ENCODE peak calls at places on chromosomes 13 and 19, in nine cellular contexts. One of them, this sample, is unnamed.
A peak's percentile ranks its signal among the peaks of the same experiment; 100 is the strongest.

GRCh38 chr13:113458218-113459065 is 5.2 kb upstream of the ADPRHL1 start:
- DNase-seq in small intestine: no peak
- DNase-seq in lung: no peak
- DNase-seq in mesendoderm: peak; percentile 76
- DNase-seq in SK-N-MC: peak; percentile 26
- DNase-seq in left ventricle myocardium inferior: no peak
- DNase-seq in lower lobe of right lung: no peak
- DNase-seq in body of pancreas: no peak
- DNase-seq in tibial nerve: no peak
- DNase-seq in this sample: no peak

GRCh38 chr13:107296804-107297203 is 728.9 kb upstream of the ARGLU1 start:
- DNase-seq in small intestine: no peak
- DNase-seq in lung: no peak
- DNase-seq in mesendoderm: no peak
- DNase-seq in SK-N-MC: no peak
- DNase-seq in left ventricle myocardium inferior: no peak
- DNase-seq in lower lobe of right lung: no peak
- DNase-seq in body of pancreas: no peak
- DNase-seq in tibial nerve: no peak
- DNase-seq in this sample: no peak

GRCh38 chr13:46022476-46022875 is 30.1 kb downstream of the ZC3H13 start:
- DNase-seq in small intestine: no peak
- DNase-seq in lung: no peak
- DNase-seq in mesendoderm: no peak
- DNase-seq in SK-N-MC: no peak
- DNase-seq in left ventricle myocardium inferior: no peak
- DNase-seq in lower lobe of right lung: no peak
- DNase-seq in body of pancreas: no peak
- DNase-seq in tibial nerve: no peak
- DNase-seq in this sample: no peak

GRCh38 chr13:102141625-102142472 is 260.0 kb downstream of the FGF14 start:
- DNase-seq in small intestine: no peak
- DNase-seq in lung: no peak
- DNase-seq in mesendoderm: peak; percentile 8
- DNase-seq in SK-N-MC: peak; percentile 32
- DNase-seq in left ventricle myocardium inferior: no peak
- DNase-seq in lower lobe of right lung: no peak
- DNase-seq in body of pancreas: no peak
- DNase-seq in tibial nerve: no peak
- DNase-seq in this sample: no peak

GRCh38 chr19:29704562-29705558 is 10.2 kb downstream of the C19orf12 start:
- DNase-seq in small intestine: no peak
- DNase-seq in lung: no peak
- DNase-seq in mesendoderm: no peak
- DNase-seq in SK-N-MC: no peak
- DNase-seq in left ventricle myocardium inferior: no peak
- DNase-seq in lower lobe of right lung: no peak
- DNase-seq in body of pancreas: no peak
- DNase-seq in tibial nerve: no peak
- DNase-seq in this sample: no peak

GRCh38 chr13:31793246-31793645 is 53.9 kb downstream of the RXFP2 start:
- DNase-seq in small intestine: peak; percentile 15
- DNase-seq in lung: no peak
- DNase-seq in mesendoderm: no peak
- DNase-seq in SK-N-MC: no peak
- DNase-seq in left ventricle myocardium inferior: no peak
- DNase-seq in lower lobe of right lung: no peak
- DNase-seq in body of pancreas: no peak
- DNase-seq in tibial nerve: no peak
- DNase-seq in this sample: no peak

GRCh38 chr19:33304760-33305647 is 2.7 kb upstream of the CEBPA start:
- DNase-seq in small intestine: peak; percentile 98
- DNase-seq in lung: peak; percentile 79
- DNase-seq in mesendoderm: peak; percentile 72
- DNase-seq in SK-N-MC: no peak
- DNase-seq in left ventricle myocardium inferior: no peak
- DNase-seq in lower lobe of right lung: peak; percentile 79
- DNase-seq in body of pancreas: peak; percentile 42
- DNase-seq in tibial nerve: no peak
- DNase-seq in this sample: peak; percentile 55

GRCh38 chr19:30406220-30406944 is 34.2 kb downstream of the ZNF536 start:
- DNase-seq in small intestine: peak; percentile 9
- DNase-seq in lung: no peak
- DNase-seq in mesendoderm: peak; percentile 44
- DNase-seq in SK-N-MC: no peak
- DNase-seq in left ventricle myocardium inferior: peak; percentile 28
- DNase-seq in lower lobe of right lung: no peak
- DNase-seq in body of pancreas: no peak
- DNase-seq in tibial nerve: no peak
- DNase-seq in this sample: no peak

DNA sequence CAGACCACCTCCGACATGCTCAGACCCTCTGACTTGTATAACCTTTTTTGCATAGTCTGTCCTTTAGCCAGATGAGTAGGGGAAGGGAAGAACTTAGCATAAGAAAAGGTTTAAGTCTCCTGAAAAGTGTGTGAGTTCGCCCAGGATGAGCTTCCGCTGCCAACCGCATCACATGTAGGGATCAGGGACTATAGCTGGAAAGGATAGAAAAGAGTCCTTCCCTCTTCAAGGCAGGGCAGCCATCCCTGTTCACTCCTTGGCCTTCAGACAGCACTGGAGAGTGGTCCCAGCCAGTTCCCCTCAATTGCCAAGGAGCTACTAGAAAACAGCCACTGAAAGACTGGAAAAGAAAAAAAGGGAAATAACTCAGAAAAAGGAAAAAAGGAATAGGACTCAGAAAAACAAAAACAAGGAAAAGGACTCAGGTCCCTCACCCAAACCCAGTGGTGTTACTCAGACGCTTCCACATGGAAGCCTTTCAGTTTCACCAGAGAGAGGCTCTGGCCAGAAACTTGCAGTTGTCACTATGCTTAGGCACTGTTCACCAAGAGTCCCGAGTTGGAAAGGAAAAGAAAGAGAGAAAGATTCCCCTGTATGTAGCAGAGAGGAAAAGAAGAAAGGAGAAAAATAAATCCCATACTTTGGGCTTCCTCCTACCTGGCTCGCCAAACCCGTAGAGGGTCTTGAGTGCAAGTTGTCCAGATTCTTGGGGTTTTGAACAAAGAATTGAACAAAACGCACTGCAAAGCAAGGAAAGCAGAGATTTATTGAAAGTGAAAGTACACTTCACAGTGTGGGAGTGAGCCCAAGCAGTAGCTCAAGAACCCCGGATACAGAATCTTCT is 5.6 kb upstream of the TM9SF2 start:
- DNase-seq in small intestine: peak; percentile 58
- DNase-seq in lung: no peak
- DNase-seq in mesendoderm: no peak
- DNase-seq in SK-N-MC: no peak
- DNase-seq in left ventricle myocardium inferior: no peak
- DNase-seq in lower lobe of right lung: no peak
- DNase-seq in body of pancreas: no peak
- DNase-seq in tibial nerve: no peak
- DNase-seq in this sample: no peak
- H3K4me3 ChIP-seq in small intestine: no peak overlapping the region
- H3K4me3 ChIP-seq in lung: no peak overlapping the region
- H3K4me3 ChIP-seq in mesendoderm: no peak overlapping the region
- H3K4me3 ChIP-seq in SK-N-MC: peak overlapping the region; percentile 48
- H3K4me3 ChIP-seq in left ventricle myocardium inferior: peak overlapping the region; percentile 59
- H3K4me3 ChIP-seq in lower lobe of right lung: peak overlapping the region; percentile 51
- H3K4me3 ChIP-seq in body of pancreas: no peak overlapping the region
- H3K4me3 ChIP-seq in tibial nerve: peak overlapping the region; percentile 47
- H3K4me3 ChIP-seq in this sample: peak overlapping the region; percentile 57

GRCh38 chr19:40799558-40800338 is 757 bp downstream of the EGLN2 start:
- DNase-seq in small intestine: no peak
- DNase-seq in lung: peak; percentile 63
- DNase-seq in mesendoderm: peak; percentile 52
- DNase-seq in SK-N-MC: no peak
- DNase-seq in left ventricle myocardium inferior: peak; percentile 70
- DNase-seq in lower lobe of right lung: peak; percentile 78
- DNase-seq in body of pancreas: peak; percentile 43
- DNase-seq in tibial nerve: no peak
- DNase-seq in this sample: no peak

GRCh38 chr19:40800997-40801377 is 2.0 kb downstream of the EGLN2 start:
- DNase-seq in small intestine: no peak
- DNase-seq in lung: no peak
- DNase-seq in mesendoderm: no peak
- DNase-seq in SK-N-MC: no peak
- DNase-seq in left ventricle myocardium inferior: no peak
- DNase-seq in lower lobe of right lung: no peak
- DNase-seq in body of pancreas: peak; percentile 24
- DNase-seq in tibial nerve: no peak
- DNase-seq in this sample: no peak

GRCh38 chr19:40801449-40802299 is 2.7 kb downstream of the EGLN2 start:
- DNase-seq in small intestine: no peak
- DNase-seq in lung: peak; percentile 57
- DNase-seq in mesendoderm: no peak
- DNase-seq in SK-N-MC: no peak
- DNase-seq in left ventricle myocardium inferior: no peak
- DNase-seq in lower lobe of right lung: no peak
- DNase-seq in body of pancreas: no peak
- DNase-seq in tibial nerve: no peak
- DNase-seq in this sample: no peak

GRCh38 chr19:40798997-40799557 is at the start of gene EGLN2:
- DNase-seq in small intestine: no peak
- DNase-seq in lung: no peak
- DNase-seq in mesendoderm: no peak
- DNase-seq in SK-N-MC: no peak
- DNase-seq in left ventricle myocardium inferior: no peak
- DNase-seq in lower lobe of right lung: no peak
- DNase-seq in body of pancreas: no peak
- DNase-seq in tibial nerve: no peak
- DNase-seq in this sample: no peak

DNA sequence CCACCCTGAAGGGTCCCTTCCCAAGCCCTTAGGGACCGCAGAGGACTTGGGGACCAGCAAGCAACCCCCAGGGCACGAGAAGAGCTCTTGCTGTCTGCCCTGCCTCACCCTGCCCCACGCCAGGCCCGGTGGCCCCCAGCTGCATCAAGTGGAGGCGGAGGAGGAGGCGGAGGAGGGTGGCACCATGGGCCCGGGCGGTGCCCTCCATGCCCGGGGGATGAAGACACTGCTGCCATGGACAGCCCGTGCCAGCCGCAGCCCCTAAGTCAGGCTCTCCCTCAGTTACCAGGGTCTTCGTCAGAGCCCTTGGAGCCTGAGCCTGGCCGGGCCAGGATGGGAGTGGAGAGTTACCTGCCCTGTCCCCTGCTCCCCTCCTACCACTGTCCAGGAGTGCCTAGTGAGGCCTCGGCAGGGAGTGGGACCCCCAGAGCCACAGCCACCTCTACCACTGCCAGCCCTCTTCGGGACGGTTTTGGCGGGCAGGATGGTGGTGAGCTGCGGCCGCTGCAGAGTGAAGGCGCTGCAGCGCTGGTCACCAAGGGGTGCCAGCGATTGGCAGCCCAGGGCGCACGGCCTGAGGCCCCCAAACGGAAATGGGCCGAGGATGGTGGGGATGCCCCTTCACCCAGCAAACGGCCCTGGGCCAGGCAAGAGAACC is 1.5 kb downstream of the EGLN2 start:
- DNase-seq in small intestine: no peak
- DNase-seq in lung: peak; percentile 29
- DNase-seq in mesendoderm: no peak
- DNase-seq in SK-N-MC: no peak
- DNase-seq in left ventricle myocardium inferior: no peak
- DNase-seq in lower lobe of right lung: no peak
- DNase-seq in body of pancreas: no peak
- DNase-seq in tibial nerve: no peak
- DNase-seq in this sample: no peak
- H3K27ac ChIP-seq in small intestine: no peak overlapping the region
- H3K27ac ChIP-seq in lung: peak overlapping the region; percentile 90
- H3K27ac ChIP-seq in mesendoderm: no peak overlapping the region
- H3K27ac ChIP-seq in SK-N-MC: no peak overlapping the region
- H3K27ac ChIP-seq in left ventricle myocardium inferior: peak overlapping the region; percentile 99
- H3K27ac ChIP-seq in lower lobe of right lung: peak overlapping the region; percentile 92
- H3K27ac ChIP-seq in body of pancreas: no peak overlapping the region
- H3K27ac ChIP-seq in tibial nerve: peak overlapping the region; percentile 98
- H3K27ac ChIP-seq in this sample: peak overlapping the region; percentile 91

DNA sequence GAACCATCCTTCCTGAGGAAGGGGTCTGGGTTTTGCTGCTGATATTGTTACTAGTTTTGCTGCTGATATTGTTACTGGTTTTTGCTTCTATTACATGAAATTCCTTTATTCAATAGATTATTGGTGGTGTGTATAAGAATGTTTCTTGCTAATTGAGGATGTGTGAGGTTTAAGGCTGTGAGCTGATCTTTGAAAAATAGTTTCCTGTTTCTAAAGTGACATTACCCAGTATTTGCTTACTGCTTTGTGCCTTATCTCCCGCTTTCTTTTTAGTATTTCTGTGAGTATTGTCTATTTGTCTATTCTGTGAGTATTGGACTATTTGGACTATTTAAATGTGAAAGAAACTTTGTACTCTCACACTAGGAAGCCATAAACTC is 38.2 kb upstream of the C1QTNF9 start:
- DNase-seq in small intestine: no peak
- DNase-seq in lung: no peak
- DNase-seq in mesendoderm: no peak
- DNase-seq in SK-N-MC: no peak
- DNase-seq in left ventricle myocardium inferior: no peak
- DNase-seq in lower lobe of right lung: no peak
- DNase-seq in body of pancreas: no peak
- DNase-seq in tibial nerve: no peak
- DNase-seq in this sample: no peak
- H3K4me3 ChIP-seq in small intestine: no peak overlapping the region
- H3K4me3 ChIP-seq in lung: no peak overlapping the region
- H3K4me3 ChIP-seq in mesendoderm: no peak overlapping the region
- H3K4me3 ChIP-seq in SK-N-MC: peak overlapping the region; percentile 83
- H3K4me3 ChIP-seq in left ventricle myocardium inferior: peak overlapping the region; percentile 57
- H3K4me3 ChIP-seq in lower lobe of right lung: peak overlapping the region; percentile 52
- H3K4me3 ChIP-seq in body of pancreas: no peak overlapping the region
- H3K4me3 ChIP-seq in tibial nerve: peak overlapping the region; percentile 43
- H3K4me3 ChIP-seq in this sample: peak overlapping the region; percentile 74

DNA sequence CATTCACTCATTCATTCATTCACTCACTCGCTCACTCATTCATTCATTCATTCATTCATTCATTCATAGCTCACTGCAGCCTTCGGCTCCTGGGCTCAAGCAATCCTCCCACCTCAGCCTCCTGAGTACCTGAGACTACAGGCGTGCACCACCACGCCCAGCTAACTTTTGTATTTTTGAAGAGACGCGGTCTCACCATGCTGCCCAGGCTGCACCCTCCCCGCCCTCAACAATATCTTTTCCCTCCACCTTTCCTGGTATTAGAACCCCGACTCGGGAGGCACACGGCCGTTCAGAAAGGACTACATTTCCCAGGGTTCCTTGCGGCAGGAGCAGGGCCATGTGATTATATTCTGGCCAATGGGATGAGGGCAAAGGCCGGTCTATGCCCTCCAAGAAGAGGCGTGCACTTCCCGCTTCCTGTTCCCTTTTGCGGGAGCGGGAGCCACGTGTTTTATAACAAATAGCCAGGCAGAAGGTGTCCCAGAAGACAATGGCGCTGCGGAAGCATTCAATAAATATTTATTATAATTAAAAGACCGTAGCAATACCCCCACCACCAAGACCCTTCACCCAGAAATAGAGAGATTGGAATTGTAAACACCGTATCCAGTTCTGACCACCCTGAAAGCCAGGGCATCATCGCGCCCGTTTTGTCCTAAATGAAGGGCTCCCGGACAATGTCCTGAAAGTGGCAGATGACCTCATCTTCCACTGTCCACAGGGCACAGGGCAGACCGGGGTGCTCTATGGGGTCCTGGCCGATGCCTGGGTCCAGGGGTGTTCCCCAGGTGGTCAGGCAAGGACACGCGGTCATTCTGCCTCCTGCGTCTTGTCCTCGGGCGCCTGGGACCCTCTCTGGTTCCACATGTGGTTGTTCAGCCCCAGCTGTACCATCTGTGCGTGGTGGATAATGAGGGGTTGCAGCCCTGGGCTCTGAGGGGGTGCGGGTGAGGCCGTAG is 15.8 kb downstream of the TICAM1 start:
- DNase-seq in small intestine: peak; percentile 96
- DNase-seq in lung: peak; percentile 90
- DNase-seq in mesendoderm: peak; percentile 98
- DNase-seq in SK-N-MC: peak; percentile 83
- DNase-seq in left ventricle myocardium inferior: peak; percentile 85
- DNase-seq in lower lobe of right lung: peak; percentile 89
- DNase-seq in body of pancreas: peak; percentile 90
- DNase-seq in tibial nerve: peak; percentile 74
- DNase-seq in this sample: peak; percentile 90
- H3K27ac ChIP-seq in small intestine: no peak overlapping the region
- H3K27ac ChIP-seq in lung: no peak overlapping the region
- H3K27ac ChIP-seq in mesendoderm: no peak overlapping the region
- H3K27ac ChIP-seq in SK-N-MC: peak overlapping the region; percentile 22
- H3K27ac ChIP-seq in left ventricle myocardium inferior: peak overlapping the region; percentile 58
- H3K27ac ChIP-seq in lower lobe of right lung: peak overlapping the region; percentile 78
- H3K27ac ChIP-seq in body of pancreas: no peak overlapping the region
- H3K27ac ChIP-seq in tibial nerve: peak overlapping the region; percentile 30
- H3K27ac ChIP-seq in this sample: no peak overlapping the region

This sample was measured in coronary artery.